ENCODE peak calls at places on chromosomes 13 and 19, in seven cellular contexts. One of them, this sample, is unnamed.

GRCh38 chr19:16920816-16921529 is 32.2 kb downstream of the F2RL3 start:
- DNase-seq in mucosa of descending colon: no peak
- DNase-seq in stimulated activated CD4-positive, alpha-beta T cell treated with anti-CD3 and anti-CD28 coated beads, TNF-alpha, amount 100 ng/mL, for 48 hours: no peak
- DNase-seq in GM04503: peak; percentile 42
- DNase-seq in H54: peak; percentile 81
- DNase-seq in NB4: peak; percentile 57
- DNase-seq in T-helper 2 cell: no peak
- DNase-seq in this sample: no peak

GRCh38 chr19:6577410-6578125 is 13.4 kb downstream of the CD70 start:
- DNase-seq in mucosa of descending colon: no peak
- DNase-seq in T-helper 2 cell: no peak
- DNase-seq in stimulated activated CD4-positive, alpha-beta T cell treated with anti-CD3 and anti-CD28 coated beads, TNF-alpha, amount 100 ng/mL, for 48 hours: no peak
- DNase-seq in H54: no peak
- DNase-seq in GM04503: no peak
- DNase-seq in NB4: peak; percentile 86
- DNase-seq in this sample: no peak

GRCh38 chr19:50427997-50428425 is 4.7 kb upstream of the MYBPC2 start:
- DNase-seq in mucosa of descending colon: peak; percentile 91
- DNase-seq in GM04503: peak; percentile 18
- DNase-seq in H54: no peak
- DNase-seq in NB4: no peak
- DNase-seq in T-helper 2 cell: peak; percentile 29
- DNase-seq in stimulated activated CD4-positive, alpha-beta T cell treated with anti-CD3 and anti-CD28 coated beads, TNF-alpha, amount 100 ng/mL, for 48 hours: no peak
- DNase-seq in this sample: peak; percentile 88

GRCh38 chr19:17450264-17451075 is 2.0 kb upstream of the TMEM221 start:
- DNase-seq in stimulated activated CD4-positive, alpha-beta T cell treated with anti-CD3 and anti-CD28 coated beads, TNF-alpha, amount 100 ng/mL, for 48 hours: peak; percentile 50
- DNase-seq in NB4: peak; percentile 40
- DNase-seq in GM04503: no peak
- DNase-seq in H54: no peak
- DNase-seq in mucosa of descending colon: no peak
- DNase-seq in T-helper 2 cell: no peak
- DNase-seq in this sample: no peak

GRCh38 chr13:113845723-113846638 is 17.9 kb downstream of the GAS6 start:
- DNase-seq in T-helper 2 cell: no peak
- DNase-seq in GM04503: no peak
- DNase-seq in NB4: no peak
- DNase-seq in mucosa of descending colon: peak; percentile 40
- DNase-seq in H54: no peak
- DNase-seq in stimulated activated CD4-positive, alpha-beta T cell treated with anti-CD3 and anti-CD28 coated beads, TNF-alpha, amount 100 ng/mL, for 48 hours: no peak
- DNase-seq in this sample: no peak

GRCh38 chr19:4597278-4597974 is 37.9 kb upstream of the SEMA6B start:
- DNase-seq in T-helper 2 cell: no peak
- DNase-seq in stimulated activated CD4-positive, alpha-beta T cell treated with anti-CD3 and anti-CD28 coated beads, TNF-alpha, amount 100 ng/mL, for 48 hours: no peak
- DNase-seq in mucosa of descending colon: no peak
- DNase-seq in H54: no peak
- DNase-seq in GM04503: no peak
- DNase-seq in NB4: no peak
- DNase-seq in this sample: no peak

GRCh38 chr13:46668302-46668720 is 115.3 kb downstream of the LRCH1 start:
- DNase-seq in H54: no peak
- DNase-seq in NB4: no peak
- DNase-seq in T-helper 2 cell: no peak
- DNase-seq in stimulated activated CD4-positive, alpha-beta T cell treated with anti-CD3 and anti-CD28 coated beads, TNF-alpha, amount 100 ng/mL, for 48 hours: no peak
- DNase-seq in GM04503: peak; percentile 78
- DNase-seq in mucosa of descending colon: peak; percentile 58
- DNase-seq in this sample: no peak

GRCh38 chr13:98399756-98400155 is 177.2 kb downstream of the STK24 start:
- DNase-seq in NB4: no peak
- DNase-seq in T-helper 2 cell: no peak
- DNase-seq in GM04503: peak; percentile 77
- DNase-seq in stimulated activated CD4-positive, alpha-beta T cell treated with anti-CD3 and anti-CD28 coated beads, TNF-alpha, amount 100 ng/mL, for 48 hours: no peak
- DNase-seq in H54: no peak
- DNase-seq in mucosa of descending colon: no peak
- DNase-seq in this sample: no peak

GRCh38 chr13:33279898-33280549 is 5.5 kb downstream of the STARD13 start:
- DNase-seq in GM04503: no peak
- DNase-seq in H54: no peak
- DNase-seq in mucosa of descending colon: no peak
- DNase-seq in T-helper 2 cell: no peak
- DNase-seq in stimulated activated CD4-positive, alpha-beta T cell treated with anti-CD3 and anti-CD28 coated beads, TNF-alpha, amount 100 ng/mL, for 48 hours: no peak
- DNase-seq in NB4: no peak
- DNase-seq in this sample: no peak

GRCh38 chr19:18421371-18421959 is 2.3 kb downstream of the SSBP4 start:
- DNase-seq in stimulated activated CD4-positive, alpha-beta T cell treated with anti-CD3 and anti-CD28 coated beads, TNF-alpha, amount 100 ng/mL, for 48 hours: no peak
- DNase-seq in H54: no peak
- DNase-seq in mucosa of descending colon: peak; percentile 56
- DNase-seq in T-helper 2 cell: no peak
- DNase-seq in GM04503: no peak
- DNase-seq in NB4: no peak
- DNase-seq in this sample: peak; percentile 62

GRCh38 chr19:16038196-16038695 is 38.0 kb upstream of the TPM4 start:
- DNase-seq in NB4: no peak
- DNase-seq in stimulated activated CD4-positive, alpha-beta T cell treated with anti-CD3 and anti-CD28 coated beads, TNF-alpha, amount 100 ng/mL, for 48 hours: no peak
- DNase-seq in GM04503: no peak
- DNase-seq in mucosa of descending colon: peak; percentile 18
- DNase-seq in H54: no peak
- DNase-seq in T-helper 2 cell: no peak
- DNase-seq in this sample: no peak

GRCh38 chr19:47419037-47419783 is at the start of gene MEIS3:
- DNase-seq in GM04503: no peak
- DNase-seq in H54: no peak
- DNase-seq in mucosa of descending colon: no peak
- DNase-seq in NB4: peak; percentile 66
- DNase-seq in stimulated activated CD4-positive, alpha-beta T cell treated with anti-CD3 and anti-CD28 coated beads, TNF-alpha, amount 100 ng/mL, for 48 hours: no peak
- DNase-seq in T-helper 2 cell: no peak
- DNase-seq in this sample: no peak

GRCh38 chr19:5305163-5305562 is 35.4 kb downstream of the PTPRS start:
- DNase-seq in H54: no peak
- DNase-seq in mucosa of descending colon: no peak
- DNase-seq in T-helper 2 cell: no peak
- DNase-seq in NB4: no peak
- DNase-seq in GM04503: no peak
- DNase-seq in stimulated activated CD4-positive, alpha-beta T cell treated with anti-CD3 and anti-CD28 coated beads, TNF-alpha, amount 100 ng/mL, for 48 hours: no peak
- DNase-seq in this sample: no peak

GRCh38 chr13:27334774-27335490 is 64.3 kb downstream of the RASL11A start:
- DNase-seq in NB4: no peak
- DNase-seq in stimulated activated CD4-positive, alpha-beta T cell treated with anti-CD3 and anti-CD28 coated beads, TNF-alpha, amount 100 ng/mL, for 48 hours: no peak
- DNase-seq in GM04503: no peak
- DNase-seq in T-helper 2 cell: no peak
- DNase-seq in mucosa of descending colon: no peak
- DNase-seq in H54: no peak
- DNase-seq in this sample: no peak

GRCh38 chr19:57088125-57088524 is 31.7 kb upstream of the USP29 start:
- DNase-seq in H54: no peak
- DNase-seq in stimulated activated CD4-positive, alpha-beta T cell treated with anti-CD3 and anti-CD28 coated beads, TNF-alpha, amount 100 ng/mL, for 48 hours: no peak
- DNase-seq in NB4: no peak
- DNase-seq in T-helper 2 cell: no peak
- DNase-seq in mucosa of descending colon: no peak
- DNase-seq in GM04503: no peak
- DNase-seq in this sample: no peak

This sample was measured in pancreas.